ENCODE peak calls at places on chromosomes 7 and 10, in eight cellular contexts. H, D, W, C, L, X, B and K are unnamed samples.
A peak's percentile ranks its signal among the peaks of the same experiment; 100 is the strongest.

GRCh38 chr7:25242678-25243077 is 14.4 kb upstream of the NPVF start:
- DNase-seq in H (no peak), D (no peak), W (no peak), C (no peak), L (no peak), X (no peak), B (no peak), K (no peak)

GRCh38 chr10:100744980-100745881 is at the start of gene PAX2:
- DNase-seq in H (peak; percentile 93), D (peak; percentile 3), W (no peak), C (no peak), L (no peak), X (no peak), B (no peak), K (no peak)

GRCh38 chr10:11214407-11214806 is 196.7 kb downstream of the CELF2 start:
- DNase-seq in H (no peak), D (no peak), W (no peak), C (no peak), L (no peak), X (no peak), B (no peak), K (no peak)

GRCh38 chr10:49791100-49791499 is 29.0 kb upstream of the OGDHL start:
- DNase-seq in H (no peak), D (no peak), W (no peak), C (no peak), L (no peak), X (no peak), B (no peak), K (no peak)

GRCh38 chr10:45308707-45309106 is 6.7 kb downstream of the OR13A1 start:
- DNase-seq in H (no peak), D (peak; percentile 50), W (no peak), C (no peak), L (no peak), X (no peak), B (no peak), K (no peak)

GRCh38 chr10:72061491-72061890 is 26.9 kb downstream of the SPOCK2 start:
- DNase-seq in H (no peak), D (no peak), W (no peak), C (no peak), L (no peak), X (no peak), B (no peak), K (no peak)

GRCh38 chr7:141014091-141014490 is 661 bp downstream of the MRPS33 start:
- DNase-seq in H (peak; percentile 9), D (no peak), W (no peak), C (no peak), L (no peak), X (no peak), B (no peak), K (no peak)

GRCh38 chr7:44881610-44882009 is 3.7 kb downstream of the PURB start:
- DNase-seq in H (no peak), D (peak; percentile 66), W (no peak), C (no peak), L (no peak), X (no peak), B (peak; percentile 86), K (no peak)

GRCh38 chr10:114623661-114624294 is 34.3 kb downstream of the ABLIM1 start:
- DNase-seq in H (peak; percentile 33), D (peak; percentile 89), W (peak; percentile 63), C (no peak), L (no peak), X (no peak), B (peak; percentile 93), K (no peak)

GRCh38 chr7:19488056-19488455 is 220.8 kb downstream of the POLR1F start:
- DNase-seq in H (no peak), D (no peak), W (no peak), C (no peak), L (no peak), X (no peak), B (no peak), K (no peak)

GRCh38 chr10:73644015-73644743 is 2.9 kb upstream of the MYOZ1 start:
- DNase-seq in H (peak; percentile 78), D (peak; percentile 99), W (peak; percentile 79), C (no peak), L (peak; percentile 65), X (no peak), B (peak; percentile 74), K (peak; percentile 66)

GRCh38 chr7:139118234-139118802 is 8.8 kb upstream of the ZC3HAV1 start:
- DNase-seq in H (no peak), D (peak; percentile 93), W (no peak), C (no peak), L (no peak), X (no peak), B (peak; percentile 41), K (no peak)

GRCh38 chr7:103698064-103698463 is 252.1 kb upstream of the SLC26A5 start:
- DNase-seq in H (no peak), D (no peak), W (no peak), C (no peak), L (no peak), X (no peak), B (no peak), K (no peak)

GRCh38 chr10:80540644-80541143 is 3.0 kb downstream of the SH2D4B start:
- DNase-seq in H (no peak), D (no peak), W (no peak), C (no peak), L (no peak), X (no peak), B (no peak), K (no peak)